ENCODE peak calls at places on chromosomes 6 and 20, in eight cellular contexts. J, N, Y, K, W, Z, M and L are unnamed samples.

GRCh38 chr20:63351811-63352591 is 9.1 kb downstream of the CHRNA4 start:
- DNase-seq in J (no peak), N (no peak), Y (no peak), K (no peak), W (peak), Z (no peak), M (no peak), L (no peak)

GRCh38 chr6:151389640-151390275 is 1.6 kb downstream of the ZBTB2 start:
- DNase-seq in J (peak), N (peak), Y (peak), K (no peak), W (peak), Z (no peak), M (no peak), L (peak)

GRCh38 chr20:57806975-57807374 is 97.2 kb upstream of the PMEPA1 start:
- DNase-seq in J (no peak), N (no peak), Y (no peak), K (no peak), W (no peak), Z (no peak), M (no peak), L (no peak)

GRCh38 chr6:30518505-30518850 is 29.2 kb downstream of the HLA-E start:
- DNase-seq in J (no peak), N (no peak), Y (no peak), K (no peak), W (peak), Z (no peak), M (no peak), L (no peak)

GRCh38 chr6:3484240-3484639 is 27.4 kb upstream of the SLC22A23 start:
- DNase-seq in J (no peak), N (no peak), Y (no peak), K (no peak), W (no peak), Z (no peak), M (no peak), L (no peak)

GRCh38 chr20:40945754-40946451 is 82.7 kb upstream of the TOP1 start:
- DNase-seq in J (peak), N (peak), Y (peak), K (peak), W (peak), Z (no peak), M (no peak), L (peak)

GRCh38 chr6:155078331-155078745 is 83.2 kb downstream of the TIAM2 start:
- DNase-seq in J (no peak), N (no peak), Y (peak), K (no peak), W (no peak), Z (no peak), M (no peak), L (no peak)

GRCh38 chr20:14219801-14220461 is 117.5 kb downstream of the FLRT3 start:
- DNase-seq in J (peak), N (no peak), Y (no peak), K (no peak), W (peak), Z (no peak), M (no peak), L (no peak)

GRCh38 chr6:147154454-147154853 is 49.8 kb upstream of the STXBP5 start:
- DNase-seq in J (no peak), N (no peak), Y (no peak), K (no peak), W (no peak), Z (no peak), M (no peak), L (no peak)

GRCh38 chr6:1035419-1035818 is 276.5 kb upstream of the FOXQ1 start:
- DNase-seq in J (no peak), N (no peak), Y (no peak), K (no peak), W (no peak), Z (no peak), M (no peak), L (no peak)

GRCh38 chr6:116682334-116682712 is 1.3 kb downstream of the KPNA5 start:
- DNase-seq in J (no peak), N (peak), Y (peak), K (no peak), W (no peak), Z (no peak), M (peak), L (no peak)

GRCh38 chr6:145629478-145629877 is 105.8 kb downstream of the EPM2A start:
- DNase-seq in J (no peak), N (no peak), Y (no peak), K (no peak), W (no peak), Z (no peak), M (no peak), L (no peak)

GRCh38 chr6:37025621-37026466 is 20.4 kb downstream of the FGD2 start:
- DNase-seq in J (no peak), N (no peak), Y (no peak), K (no peak), W (no peak), Z (no peak), M (no peak), L (no peak)

GRCh38 chr6:109260701-109261100 is 121.6 kb downstream of the CD164 start:
- DNase-seq in J (no peak), N (no peak), Y (no peak), K (no peak), W (no peak), Z (no peak), M (no peak), L (no peak)

GRCh38 chr6:14384175-14384949 is 266.8 kb downstream of the CD83 start:
- DNase-seq in J (no peak), N (peak), Y (no peak), K (no peak), W (no peak), Z (no peak), M (no peak), L (no peak)

GRCh38 chr20:17557675-17558006 is 12.2 kb upstream of the DSTN start:
- DNase-seq in J (no peak), N (peak), Y (no peak), K (no peak), W (no peak), Z (no peak), M (no peak), L (peak)

GRCh38 chr6:56058636-56059035 is 183.2 kb upstream of the BMP5 start:
- DNase-seq in J (no peak), N (no peak), Y (no peak), K (no peak), W (no peak), Z (no peak), M (no peak), L (no peak)